ENCODE peak calls at places on chromosomes 13 and 19, in five cellular contexts. A is fibroblast of lung, L is osteoblast, G is A549, E is hepatocyte. T is an unnamed sample.

GRCh38 chr19:34475975-34476594 is 5.5 kb upstream of the WTIP start:
- DNase-seq in A (no peak), L (no peak), G (no peak), E (no peak), T (no peak)

GRCh38 chr19:4534836-4535658 is at the start of gene PLIN5:
- DNase-seq in A (peak; percentile 29), L (peak; percentile 96), G (peak; percentile 65), E (peak; percentile 85), T (no peak)

GRCh38 chr19:44891016-44891882 is at the start of gene TOMM40:
- DNase-seq in A (peak; percentile 99), L (peak; percentile 100), G (peak; percentile 99), E (peak; percentile 100), T (peak; percentile 100)

GRCh38 chr19:38693380-38694223 is 46.2 kb downstream of the ACTN4 start:
- DNase-seq in A (peak; percentile 93), L (peak; percentile 95), G (peak; percentile 91), E (no peak), T (no peak)

GRCh38 chr13:107866666-107867623 is 348.4 kb downstream of the LIG4 start:
- DNase-seq in A (peak; percentile 61), L (peak; percentile 94), G (no peak), E (peak; percentile 61), T (no peak)

GRCh38 chr19:55132453-55133129 is 15.2 kb upstream of the PPP1R12C start:
- DNase-seq in A (no peak), L (peak; percentile 82), G (no peak), E (no peak), T (no peak)

GRCh38 chr13:79589605-79590511 is 108.9 kb downstream of the NDFIP2 start:
- DNase-seq in A (no peak), L (no peak), G (no peak), E (no peak), T (no peak)

GRCh38 chr13:97849305-97849704 is 104.2 kb upstream of the IPO5 start:
- DNase-seq in A (peak; percentile 43), L (peak; percentile 62), G (peak; percentile 13), E (peak; percentile 35), T (no peak)

GRCh38 chr19:29285878-29286277 is 72.9 kb upstream of the UQCRFS1 start:
- DNase-seq in A (no peak), L (no peak), G (no peak), E (no peak), T (no peak)

GRCh38 chr19:7843521-7843920 is 13.5 kb downstream of the EVI5L start:
- DNase-seq in A (no peak), L (no peak), G (no peak), E (no peak), T (no peak)

GRCh38 chr13:49579501-49579900 is 5.9 kb downstream of the RCBTB1 start:
- DNase-seq in A (no peak), L (no peak), G (no peak), E (no peak), T (no peak)

GRCh38 chr19:54430306-54431254 is 15.3 kb downstream of the TTYH1 start:
- DNase-seq in A (no peak), L (peak; percentile 92), G (no peak), E (peak; percentile 77), T (peak; percentile 28)

GRCh38 chr13:91153372-91153771 is 194.1 kb upstream of the MIR17HG start:
- DNase-seq in A (peak; percentile 85), L (no peak), G (no peak), E (no peak), T (no peak)

GRCh38 chr13:104837756-104838155 is 1697.7 kb downstream of the EFNB2 start:
- DNase-seq in A (no peak), L (no peak), G (no peak), E (no peak), T (no peak)

GRCh38 chr19:7658219-7658686 is 10.6 kb upstream of the RETN start:
- DNase-seq in A (no peak), L (peak; percentile 81), G (no peak), E (no peak), T (peak; percentile 43)

GRCh38 chr19:50268501-50268900 is 60.7 kb downstream of the KCNC3 start:
- DNase-seq in A (no peak), L (peak; percentile 6), G (no peak), E (no peak), T (no peak)

GRCh38 chr19:43152217-43152616 is 34.1 kb downstream of the PSG5 start:
- DNase-seq in A (peak; percentile 19), L (no peak), G (no peak), E (no peak), T (no peak)

GRCh38 chr19:33203529-33203928 is 9.4 kb downstream of the LRP3 start:
- DNase-seq in A (no peak), L (peak; percentile 90), G (no peak), E (no peak), T (no peak)

GRCh38 chr19:17441241-17442135 is 7.0 kb downstream of the TMEM221 start:
- DNase-seq in A (peak; percentile 71), L (peak; percentile 89), G (no peak), E (no peak), T (no peak)

GRCh38 chr13:84651288-84651687 is 769.0 kb upstream of the SLITRK1 start:
- DNase-seq in A (peak; percentile 91), L (no peak), G (no peak), E (peak; percentile 41), T (no peak)

GRCh38 chr19:34173145-34173956 is 1.0 kb downstream of the LSM14A start:
- DNase-seq in A (peak; percentile 64), L (peak; percentile 86), G (peak; percentile 70), E (peak; percentile 64), T (no peak)

GRCh38 chr19:290539-291521 is at the start of gene PLPP2:
- DNase-seq in A (peak; percentile 35), L (peak; percentile 91), G (peak; percentile 40), E (peak; percentile 64), T (no peak)

GRCh38 chr13:71751074-71751473 is 115.9 kb downstream of the DACH1 start:
- DNase-seq in A (no peak), L (no peak), G (no peak), E (no peak), T (no peak)

GRCh38 chr19:46068345-46069258 is 27.8 kb upstream of the IGFL4 start:
- DNase-seq in A (peak; percentile 95), L (peak; percentile 74), G (peak; percentile 68), E (peak; percentile 42), T (no peak)

GRCh38 chr13:53422415-53422814 is 393.8 kb downstream of the OLFM4 start:
- DNase-seq in A (no peak), L (no peak), G (no peak), E (no peak), T (no peak)

GRCh38 chr19:49342291-49342721 is 7.1 kb downstream of the CD37 start:
- DNase-seq in A (no peak), L (peak; percentile 35), G (no peak), E (no peak), T (no peak)

GRCh38 chr19:39339636-39340035 is 2.6 kb upstream of the SAMD4B start:
- DNase-seq in A (no peak), L (peak; percentile 43), G (no peak), E (no peak), T (no peak)

GRCh38 chr13:48946163-48946562 is 29.5 kb upstream of the FNDC3A start:
- DNase-seq in A (no peak), L (no peak), G (no peak), E (no peak), T (no peak)

GRCh38 chr19:15439078-15439799 is 10.5 kb downstream of the WIZ start:
- DNase-seq in A (no peak), L (peak; percentile 50), G (no peak), E (no peak), T (no peak)

GRCh38 chr13:111216166-111216960 is 101.3 kb downstream of the ARHGEF7 start:
- DNase-seq in A (peak; percentile 46), L (peak; percentile 76), G (peak; percentile 36), E (peak; percentile 60), T (peak; percentile 40)

GRCh38 chr13:80498433-80498832 is 157.5 kb upstream of the SPRY2 start:
- DNase-seq in A (no peak), L (no peak), G (no peak), E (no peak), T (no peak)

DNA sequence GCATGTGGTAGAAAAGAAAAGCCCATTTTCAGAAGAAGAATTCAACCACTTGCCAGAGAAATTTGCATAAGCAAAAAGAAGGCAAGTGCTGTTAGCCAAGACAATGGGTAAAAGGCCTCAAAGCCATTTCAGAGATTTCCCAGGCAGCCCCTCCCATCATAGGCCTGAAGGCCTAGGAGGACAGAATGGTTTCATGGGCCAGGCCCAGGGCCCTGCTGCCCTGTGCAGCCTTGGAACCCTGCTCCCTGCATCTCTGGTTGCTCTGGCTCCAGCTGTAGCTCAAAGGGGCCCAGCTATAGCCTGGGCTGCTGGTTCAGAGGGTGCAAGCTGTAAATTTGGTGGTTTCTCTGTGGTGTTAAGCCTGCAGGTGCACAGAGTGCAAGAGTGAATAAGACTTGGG is 212.8 kb downstream of the EFNB2 start:
- DNase-seq in A (no peak), L (no peak), G (no peak), E (no peak), T (no peak)
- H3K27ac ChIP-seq in A (no peak overlapping the region), L (no peak overlapping the region), G (no peak overlapping the region), E (no peak overlapping the region), T (no peak overlapping the region)

DNA sequence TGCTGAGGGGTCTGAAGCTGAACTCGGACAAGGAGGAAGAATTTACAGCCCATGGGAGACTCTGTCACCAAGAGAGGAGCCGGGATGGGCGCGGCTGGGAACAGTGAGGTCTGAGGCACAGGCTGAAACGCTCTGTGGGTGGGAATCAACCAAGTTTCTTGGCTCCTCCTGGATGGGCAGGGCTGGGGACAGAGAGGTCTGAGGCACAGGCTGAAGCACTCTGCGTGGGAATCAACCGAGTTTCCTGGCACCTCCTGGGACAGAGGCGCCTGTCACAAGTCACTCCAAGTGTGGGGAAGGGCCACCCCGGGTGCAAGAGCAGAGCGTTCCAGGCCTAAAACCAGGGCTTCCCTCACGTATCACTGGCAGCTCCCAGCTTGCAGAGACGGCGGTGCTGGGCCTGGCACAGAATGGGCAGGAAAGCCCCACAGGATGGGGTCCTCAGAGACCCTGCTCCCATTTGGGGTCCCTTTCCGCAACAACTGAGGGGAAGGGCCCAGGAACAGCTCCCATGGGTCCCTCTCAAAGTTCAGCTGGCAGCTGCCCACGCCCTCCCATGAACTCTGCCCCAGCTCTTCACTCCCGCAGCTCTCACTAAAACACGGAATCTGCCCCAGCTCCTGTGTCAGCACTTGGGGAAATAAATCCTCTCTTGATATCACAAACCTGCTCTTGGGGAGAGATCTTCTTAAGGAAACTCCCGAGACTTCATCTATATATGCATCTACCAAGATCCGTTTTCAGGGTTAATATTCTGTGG is 18.5 kb downstream of the AP3D1 start:
- DNase-seq in A (no peak), L (no peak), G (no peak), E (no peak), T (no peak)
- TF ChIP-seq CTCF in A (no peak), L (no peak), G (no peak), E (no peak), T (no peak)

GRCh38 chr19:11190501-11190900 is 6.8 kb downstream of the KANK2 start:
- DNase-seq in A (no peak), L (no peak), G (no peak), E (no peak), T (no peak)
- H3K9me3 ChIP-seq in A (no peaks in the 10 kb centered on the region), L (no peaks in the 10 kb centered on the region), G (no peaks in the 10 kb centered on the region), E (no peaks in the 10 kb centered on the region), T (no peaks in the 10 kb centered on the region)

GRCh38 chr19:23261496-23262020 is 11.4 kb upstream of the ZNF724 start:
- DNase-seq in A (no peak), L (peak; percentile 57), G (no peak), E (no peak), T (no peak)
- H3K27ac ChIP-seq in A (no peak overlapping the region), L (no peak overlapping the region), G (no peak overlapping the region), E (no peak overlapping the region), T (no peak overlapping the region)

T was measured in CD4-positive, alpha-beta T cell.